ENCODE peak calls at places on chromosomes 6 and 20, in four cellular contexts. B, W, K and H are unnamed samples.

GRCh38 chr6:134979142-134979541 is 29.2 kb upstream of the ALDH8A1 start:
- DNase-seq in B (no peak), W (no peak), K (peak; percentile 51), H (no peak)

GRCh38 chr6:39407446-39407993 is 85.0 kb upstream of the KCNK16 start:
- DNase-seq in B (no peak), W (no peak), K (no peak), H (no peak)

GRCh38 chr6:13281630-13282156 is 46.6 kb downstream of the TBC1D7 start:
- DNase-seq in B (no peak), W (no peak), K (no peak), H (no peak)

GRCh38 chr6:71414486-71414885 is 125.9 kb downstream of the OGFRL1 start:
- DNase-seq in B (no peak), W (no peak), K (no peak), H (no peak)

GRCh38 chr6:129795261-129795660 is 65.9 kb downstream of the TMEM244 start:
- DNase-seq in B (no peak), W (peak; percentile 9), K (no peak), H (no peak)

GRCh38 chr20:32468313-32468640 is 110.1 kb downstream of the ASXL1 start:
- DNase-seq in B (no peak), W (no peak), K (no peak), H (no peak)

GRCh38 chr6:130362128-130362527 is 3.7 kb upstream of the TMEM200A start:
- DNase-seq in B (no peak), W (no peak), K (no peak), H (no peak)

GRCh38 chr6:110895907-110896608 is 21.5 kb downstream of the AMD1 start:
- DNase-seq in B (no peak), W (no peak), K (no peak), H (no peak)

GRCh38 chr20:51542033-51542893 is at the start of gene NFATC2:
- DNase-seq in B (peak; percentile 71), W (peak; percentile 14), K (peak; percentile 70), H (no peak)